ENCODE peak calls at places on chromosome 21, in five cellular contexts. B, H, S, G and I are unnamed samples.

GRCh38 chr21:37675202-37675801 is 241.0 kb downstream of the KCNJ6 start:
- DNase-seq in B (peak), H (peak), S (peak), G (peak), I (peak)

GRCh38 chr21:25733859-25734653 is 648 bp downstream of the ATP5PF start:
- DNase-seq in B (no peak), H (no peak), S (no peak), G (peak), I (peak)

GRCh38 chr21:34745557-34746255 is 76.9 kb downstream of the CLIC6 start:
- DNase-seq in B (peak), H (peak), S (peak), G (peak), I (peak)

GRCh38 chr21:36701912-36702621 is 3.2 kb downstream of the SIM2 start:
- DNase-seq in B (no peak), H (no peak), S (no peak), G (no peak), I (no peak)

GRCh38 chr21:20720623-20721022 is 277.6 kb upstream of the NCAM2 start:
- DNase-seq in B (no peak), H (no peak), S (no peak), G (no peak), I (no peak)

GRCh38 chr21:34545079-34545884 is 33.3 kb upstream of the KCNE1 start:
- DNase-seq in B (no peak), H (no peak), S (no peak), G (no peak), I (no peak)

GRCh38 chr21:39144191-39144590 is 39.1 kb downstream of the PSMG1 start:
- DNase-seq in B (no peak), H (no peak), S (no peak), G (no peak), I (no peak)

GRCh38 chr21:45990049-45990711 is 8.6 kb downstream of the COL6A1 start:
- DNase-seq in B (no peak), H (no peak), S (no peak), G (no peak), I (no peak)

GRCh38 chr21:28590722-28591121 is 402.0 kb downstream of the LTN1 start:
- DNase-seq in B (no peak), H (no peak), S (no peak), G (no peak), I (no peak)

GRCh38 chr21:42061866-42062542 is 9.1 kb upstream of the UMODL1 start:
- DNase-seq in B (no peak), H (no peak), S (peak), G (peak), I (no peak)

GRCh38 chr21:27363719-27364479 is 397.0 kb upstream of the ADAMTS5 start:
- DNase-seq in B (no peak), H (no peak), S (no peak), G (no peak), I (no peak)

GRCh38 chr21:35603471-35603870 is 456.9 kb downstream of the SETD4 start:
- DNase-seq in B (no peak), H (no peak), S (no peak), G (no peak), I (no peak)

GRCh38 chr21:45589686-45590245 is 47.5 kb upstream of the SLC19A1 start:
- DNase-seq in B (no peak), H (no peak), S (no peak), G (no peak), I (no peak)

GRCh38 chr21:36038701-36039497 is 21.4 kb downstream of the SETD4 start:
- DNase-seq in B (no peak), H (no peak), S (no peak), G (no peak), I (no peak)

GRCh38 chr21:16192900-16193299 is 463.1 kb downstream of the USP25 start:
- DNase-seq in B (no peak), H (no peak), S (no peak), G (no peak), I (no peak)

GRCh38 chr21:41692216-41692615 is 74.6 kb downstream of the RIPK4 start:
- DNase-seq in B (no peak), H (no peak), S (no peak), G (no peak), I (no peak)

GRCh38 chr21:45153358-45154318 is 79.3 kb downstream of the ADARB1 start:
- DNase-seq in B (no peak), H (no peak), S (no peak), G (no peak), I (no peak)

GRCh38 chr21:42039911-42040351 is 29.8 kb upstream of the ZBTB21 start:
- DNase-seq in B (no peak), H (peak), S (no peak), G (no peak), I (no peak)

GRCh38 chr21:38675450-38675849 is 130.3 kb upstream of the ETS2 start:
- DNase-seq in B (no peak), H (no peak), S (no peak), G (no peak), I (no peak)

GRCh38 chr21:37047079-37047478 is 25.8 kb downstream of the PIGP start:
- DNase-seq in B (no peak), H (no peak), S (no peak), G (no peak), I (no peak)

GRCh38 chr21:41142051-41142795 is 25.7 kb upstream of the BACE2 start:
- DNase-seq in B (peak), H (no peak), S (no peak), G (no peak), I (no peak)

GRCh38 chr21:46622226-46622625 is 13.2 kb upstream of the PRMT2 start:
- DNase-seq in B (no peak), H (no peak), S (no peak), G (no peak), I (no peak)

GRCh38 chr21:46500224-46500861 is 41.7 kb downstream of the DIP2A start:
- DNase-seq in B (no peak), H (no peak), S (no peak), G (no peak), I (no peak)

GRCh38 chr21:19420607-19421006 is 1017.0 kb upstream of the TMPRSS15 start:
- DNase-seq in B (no peak), H (no peak), S (no peak), G (no peak), I (peak)

GRCh38 chr21:46538851-46539666 is 65.8 kb downstream of the S100B start:
- DNase-seq in B (no peak), H (no peak), S (no peak), G (no peak), I (peak)

GRCh38 chr21:29077651-29078090 is 4.2 kb upstream of the CCT8 start:
- DNase-seq in B (peak), H (no peak), S (no peak), G (no peak), I (no peak)

GRCh38 chr21:34668803-34669148 is at the start of gene CLIC6:
- DNase-seq in B (no peak), H (peak), S (no peak), G (no peak), I (no peak)

GRCh38 chr21:46050651-46051378 is 47.1 kb upstream of the COL6A2 start:
- DNase-seq in B (no peak), H (peak), S (no peak), G (no peak), I (no peak)

GRCh38 chr21:25806053-25806452 is 71.3 kb downstream of the GABPA start:
- DNase-seq in B (no peak), H (no peak), S (no peak), G (no peak), I (no peak)

GRCh38 chr21:32516729-32517649 is 68.3 kb downstream of the TCP10L start:
- DNase-seq in B (no peak), H (no peak), S (no peak), G (no peak), I (no peak)

GRCh38 chr21:45838636-45839035 is 142.9 kb upstream of the COL6A1 start:
- DNase-seq in B (no peak), H (no peak), S (no peak), G (no peak), I (no peak)

GRCh38 chr21:25496825-25497482 is 110.3 kb downstream of the MRPL39 start:
- DNase-seq in B (no peak), H (no peak), S (no peak), G (no peak), I (no peak)